ENCODE peak calls at places on chromosome 13, in four cellular contexts. I is activated B cell treated with CpG ODN at 0.5 μM for 24 hours, A is progenitor cell of endocrine pancreas, H is small intestine. Q is an unnamed sample.

GRCh38 chr13:30186644-30187431 is 120.5 kb downstream of the KATNAL1 start:
- DNase-seq in I (no peak), A (no peak), H (no peak), Q (no peak)

GRCh38 chr13:92436927-92437326 is 789.7 kb upstream of the GPC6 start:
- DNase-seq in I (no peak), A (no peak), H (no peak), Q (no peak)

GRCh38 chr13:100922599-100922998 is 248.0 kb upstream of the TMTC4 start:
- DNase-seq in I (no peak), A (no peak), H (no peak), Q (no peak)

GRCh38 chr13:113726961-113727411 is 32.0 kb upstream of the TMEM255B start:
- DNase-seq in I (no peak), A (no peak), H (no peak), Q (no peak)

GRCh38 chr13:97005631-97006262 is 11.5 kb upstream of the OXGR1 start:
- DNase-seq in I (no peak), A (no peak), H (no peak), Q (no peak)

GRCh38 chr13:27280009-27280646 is 9.5 kb downstream of the RASL11A start:
- DNase-seq in I (no peak), A (no peak), H (no peak), Q (no peak)

GRCh38 chr13:101204270-101205011 is 211.9 kb downstream of the NALCN start:
- DNase-seq in I (no peak), A (no peak), H (no peak), Q (no peak)

GRCh38 chr13:45055198-45055901 is 65.0 kb upstream of the GTF2F2 start:
- DNase-seq in I (no peak), A (no peak), H (peak; percentile 29), Q (peak; percentile 57)

GRCh38 chr13:71661921-71662320 is 205.1 kb downstream of the DACH1 start:
- DNase-seq in I (no peak), A (no peak), H (no peak), Q (no peak)

GRCh38 chr13:19088416-19088815 is 93.2 kb downstream of the TUBA3C start:
- DNase-seq in I (no peak), A (no peak), H (no peak), Q (no peak)

GRCh38 chr13:95568131-95568530 is 15.6 kb downstream of the CLDN10 start:
- DNase-seq in I (no peak), A (no peak), H (no peak), Q (no peak)

GRCh38 chr13:25980255-25980654 is 71.6 kb downstream of the SHISA2 start:
- DNase-seq in I (no peak), A (no peak), H (no peak), Q (peak; percentile 23)

GRCh38 chr13:98549006-98549727 is 27.7 kb downstream of the STK24 start:
- DNase-seq in I (no peak), A (no peak), H (no peak), Q (no peak)

GRCh38 chr13:39051157-39051556 is 12.9 kb downstream of the NHLRC3 start:
- DNase-seq in I (no peak), A (no peak), H (no peak), Q (peak; percentile 51)

GRCh38 chr13:114101831-114102520 is 30.4 kb downstream of the RASA3 start:
- DNase-seq in I (no peak), A (no peak), H (no peak), Q (no peak)

GRCh38 chr13:43874512-43875092 is 4.9 kb downstream of the CCDC122 start:
- DNase-seq in I (no peak), A (no peak), H (peak; percentile 18), Q (peak; percentile 45)

GRCh38 chr13:36345438-36346221 is 564 bp downstream of the SPART start:
- DNase-seq in I (peak; percentile 26), A (peak; percentile 32), H (peak; percentile 46), Q (no peak)

GRCh38 chr13:90594694-90595093 is 752.8 kb upstream of the MIR17HG start:
- DNase-seq in I (no peak), A (no peak), H (no peak), Q (no peak)

GRCh38 chr13:111904166-111904565 is 162.8 kb upstream of the SOX1 start:
- DNase-seq in I (no peak), A (no peak), H (no peak), Q (no peak)

GRCh38 chr13:75766636-75767035 is 130.5 kb downstream of the LMO7 start:
- DNase-seq in I (no peak), A (no peak), H (no peak), Q (no peak)

GRCh38 chr13:32528358-32528757 is 10.2 kb downstream of the N4BP2L2 start:
- DNase-seq in I (no peak), A (no peak), H (peak; percentile 24), Q (no peak)

GRCh38 chr13:101417043-101417406 is 717 bp upstream of the NALCN start:
- DNase-seq in I (no peak), A (no peak), H (no peak), Q (no peak)

GRCh38 chr13:114118763-114119123 is 13.7 kb downstream of the RASA3 start:
- DNase-seq in I (no peak), A (no peak), H (no peak), Q (no peak)

GRCh38 chr13:101707659-101708058 is 255.2 kb downstream of the ITGBL1 start:
- DNase-seq in I (no peak), A (no peak), H (no peak), Q (no peak)

GRCh38 chr13:74641586-74641985 is 507.4 kb upstream of the KLF12 start:
- DNase-seq in I (no peak), A (no peak), H (no peak), Q (no peak)

GRCh38 chr13:26459276-26460131 is 98.0 kb upstream of the WASF3 start:
- DNase-seq in I (no peak), A (no peak), H (peak; percentile 69), Q (no peak)

GRCh38 chr13:71799320-71799719 is 67.7 kb downstream of the DACH1 start:
- DNase-seq in I (no peak), A (no peak), H (peak; percentile 52), Q (peak; percentile 44)

GRCh38 chr13:97235549-97236206 is 13.5 kb downstream of the MBNL2 start:
- DNase-seq in I (no peak), A (no peak), H (peak; percentile 62), Q (no peak)

GRCh38 chr13:27375686-27376326 is 48.6 kb upstream of the GTF3A start:
- DNase-seq in I (peak; percentile 34), A (peak; percentile 63), H (peak; percentile 49), Q (peak; percentile 4)

GRCh38 chr13:27921421-27921960 is 1.7 kb downstream of the PDX1 start:
- DNase-seq in I (no peak), A (no peak), H (no peak), Q (no peak)

Q was measured in NCI-H1694 treated with DMSO at 0.1 percent for 48 hours.